ENCODE peak calls at places on chromosomes 1 and 21, in four cellular contexts. One of them, this sample, is unnamed.
A peak's percentile ranks its signal among the peaks of the same experiment; 100 is the strongest.

GRCh38 chr1:30405081-30405480 is 318.3 kb downstream of the MATN1 start:
- DNase-seq in Panc1: no peak
- DNase-seq in HCT116: no peak
- DNase-seq in dorsolateral prefrontal cortex: no peak
- DNase-seq in this sample: no peak

GRCh38 chr1:16043521-16043920 is at the start of gene CLCNKB:
- DNase-seq in Panc1: no peak
- DNase-seq in HCT116: no peak
- DNase-seq in dorsolateral prefrontal cortex: no peak
- DNase-seq in this sample: no peak

GRCh38 chr1:153460551-153460950 is at the start of gene S100A7:
- DNase-seq in Panc1: no peak
- DNase-seq in HCT116: no peak
- DNase-seq in dorsolateral prefrontal cortex: no peak
- DNase-seq in this sample: no peak

GRCh38 chr1:108570128-108570527 is 10.2 kb downstream of the EEIG2 start:
- DNase-seq in Panc1: no peak
- DNase-seq in HCT116: peak; percentile 15
- DNase-seq in dorsolateral prefrontal cortex: no peak
- DNase-seq in this sample: no peak

GRCh38 chr1:46587072-46587471 is 17.0 kb downstream of the MKNK1 start:
- DNase-seq in Panc1: no peak
- DNase-seq in HCT116: no peak
- DNase-seq in dorsolateral prefrontal cortex: no peak
- DNase-seq in this sample: no peak

GRCh38 chr1:230067871-230068814 is 1.1 kb downstream of the GALNT2 start:
- DNase-seq in Panc1: no peak
- DNase-seq in HCT116: no peak
- DNase-seq in dorsolateral prefrontal cortex: peak; percentile 26
- DNase-seq in this sample: no peak

GRCh38 chr1:54545916-54546635 is 2.0 kb upstream of the ACOT11 start:
- DNase-seq in Panc1: no peak
- DNase-seq in HCT116: no peak
- DNase-seq in dorsolateral prefrontal cortex: no peak
- DNase-seq in this sample: no peak

GRCh38 chr1:44723064-44723463 is 7.9 kb downstream of the RNU5D-1 start:
- DNase-seq in Panc1: no peak
- DNase-seq in HCT116: no peak
- DNase-seq in dorsolateral prefrontal cortex: no peak
- DNase-seq in this sample: no peak

GRCh38 chr1:1045129-1045528 is 25.2 kb downstream of the AGRN start:
- DNase-seq in Panc1: no peak
- DNase-seq in HCT116: no peak
- DNase-seq in dorsolateral prefrontal cortex: no peak
- DNase-seq in this sample: no peak

GRCh38 chr1:78081980-78082860 is 36.5 kb downstream of the GIPC2 start:
- DNase-seq in Panc1: no peak
- DNase-seq in HCT116: no peak
- DNase-seq in dorsolateral prefrontal cortex: no peak
- DNase-seq in this sample: no peak

GRCh38 chr1:159408862-159409400 is 23.1 kb upstream of the OR10J4 start:
- DNase-seq in Panc1: no peak
- DNase-seq in HCT116: no peak
- DNase-seq in dorsolateral prefrontal cortex: no peak
- DNase-seq in this sample: no peak

GRCh38 chr1:63622847-63623566 is 29.8 kb downstream of the PGM1 start:
- DNase-seq in Panc1: no peak
- DNase-seq in HCT116: no peak
- DNase-seq in dorsolateral prefrontal cortex: no peak
- DNase-seq in this sample: no peak

GRCh38 chr1:182890927-182891610 is 51.9 kb downstream of the DHX9 start:
- DNase-seq in Panc1: no peak
- DNase-seq in HCT116: no peak
- DNase-seq in dorsolateral prefrontal cortex: no peak
- DNase-seq in this sample: no peak

GRCh38 chr21:29307718-29308455 is 9.2 kb downstream of the BACH1 start:
- DNase-seq in Panc1: no peak
- DNase-seq in HCT116: no peak
- DNase-seq in dorsolateral prefrontal cortex: no peak
- DNase-seq in this sample: no peak

GRCh38 chr1:161200421-161200991 is 1.7 kb upstream of the ADAMTS4 start:
- DNase-seq in Panc1: no peak
- DNase-seq in HCT116: no peak
- DNase-seq in dorsolateral prefrontal cortex: peak; percentile 77
- DNase-seq in this sample: no peak

GRCh38 chr1:88727205-88727604 is 43.1 kb downstream of the PKN2 start:
- DNase-seq in Panc1: no peak
- DNase-seq in HCT116: no peak
- DNase-seq in dorsolateral prefrontal cortex: no peak
- DNase-seq in this sample: no peak

GRCh38 chr1:25890249-25891034 is 14.9 kb upstream of the PAQR7 start:
- DNase-seq in Panc1: peak; percentile 50
- DNase-seq in HCT116: peak; percentile 96
- DNase-seq in dorsolateral prefrontal cortex: no peak
- DNase-seq in this sample: no peak

GRCh38 chr1:25926731-25927496 is 20.7 kb upstream of the STMN1 start:
- DNase-seq in Panc1: no peak
- DNase-seq in HCT116: no peak
- DNase-seq in dorsolateral prefrontal cortex: peak; percentile 67
- DNase-seq in this sample: no peak

GRCh38 chr21:41663805-41664788 is 102.8 kb downstream of the RIPK4 start:
- DNase-seq in Panc1: no peak
- DNase-seq in HCT116: no peak
- DNase-seq in dorsolateral prefrontal cortex: no peak
- DNase-seq in this sample: no peak

GRCh38 chr1:244341455-244342450 is 110.0 kb downstream of the ADSS2 start:
- DNase-seq in Panc1: no peak
- DNase-seq in HCT116: no peak
- DNase-seq in dorsolateral prefrontal cortex: peak; percentile 48
- DNase-seq in this sample: no peak

GRCh38 chr21:36005018-36005417 is 55.3 kb downstream of the SETD4 start:
- DNase-seq in Panc1: no peak
- DNase-seq in HCT116: no peak
- DNase-seq in dorsolateral prefrontal cortex: no peak
- DNase-seq in this sample: no peak

GRCh38 chr1:179090522-179090921 is 8.7 kb downstream of the TOR3A start:
- DNase-seq in Panc1: no peak
- DNase-seq in HCT116: no peak
- DNase-seq in dorsolateral prefrontal cortex: peak; percentile 41
- DNase-seq in this sample: no peak

GRCh38 chr1:178310685-178311105 is 186.1 kb downstream of the CLEC20A start:
- DNase-seq in Panc1: no peak
- DNase-seq in HCT116: peak; percentile 64
- DNase-seq in dorsolateral prefrontal cortex: no peak
- DNase-seq in this sample: peak; percentile 66

GRCh38 chr1:23081376-23081775 is 62.1 kb downstream of the KDM1A start:
- DNase-seq in Panc1: no peak
- DNase-seq in HCT116: no peak
- DNase-seq in dorsolateral prefrontal cortex: no peak
- DNase-seq in this sample: no peak

GRCh38 chr1:166079276-166079675 is 87.5 kb downstream of the FAM78B start:
- DNase-seq in Panc1: no peak
- DNase-seq in HCT116: no peak
- DNase-seq in dorsolateral prefrontal cortex: no peak
- DNase-seq in this sample: no peak

GRCh38 chr1:223747838-223748335 is 35.5 kb downstream of the CAPN2 start:
- DNase-seq in Panc1: no peak
- DNase-seq in HCT116: no peak
- DNase-seq in dorsolateral prefrontal cortex: no peak
- DNase-seq in this sample: no peak

GRCh38 chr1:224273651-224274050 is 56.3 kb downstream of the NVL start:
- DNase-seq in Panc1: no peak
- DNase-seq in HCT116: no peak
- DNase-seq in dorsolateral prefrontal cortex: no peak
- DNase-seq in this sample: no peak

GRCh38 chr1:228282329-228283042 is 74.6 kb downstream of the OBSCN start:
- DNase-seq in Panc1: no peak
- DNase-seq in HCT116: no peak
- DNase-seq in dorsolateral prefrontal cortex: no peak
- DNase-seq in this sample: no peak

GRCh38 chr1:150813028-150813707 is 5.1 kb upstream of the CTSK start:
- DNase-seq in Panc1: peak; percentile 42
- DNase-seq in HCT116: peak; percentile 16
- DNase-seq in dorsolateral prefrontal cortex: peak; percentile 12
- DNase-seq in this sample: peak; percentile 53
- TF ChIP-seq CTCF in Panc1: peak; percentile 89
- TF ChIP-seq CTCF in HCT116: peak; percentile 62
- TF ChIP-seq CTCF in dorsolateral prefrontal cortex: peak; percentile 29
- TF ChIP-seq CTCF in this sample: peak; percentile 88

GRCh38 chr1:9262587-9262986 is 28.0 kb downstream of the H6PD start:
- DNase-seq in Panc1: no peak
- DNase-seq in HCT116: no peak
- DNase-seq in dorsolateral prefrontal cortex: no peak
- DNase-seq in this sample: no peak
- H3K4me3 ChIP-seq in Panc1: no peak overlapping the region
- H3K4me3 ChIP-seq in HCT116: no peak overlapping the region
- H3K4me3 ChIP-seq in dorsolateral prefrontal cortex: no peak overlapping the region
- H3K4me3 ChIP-seq in this sample: no peak overlapping the region

DNA sequence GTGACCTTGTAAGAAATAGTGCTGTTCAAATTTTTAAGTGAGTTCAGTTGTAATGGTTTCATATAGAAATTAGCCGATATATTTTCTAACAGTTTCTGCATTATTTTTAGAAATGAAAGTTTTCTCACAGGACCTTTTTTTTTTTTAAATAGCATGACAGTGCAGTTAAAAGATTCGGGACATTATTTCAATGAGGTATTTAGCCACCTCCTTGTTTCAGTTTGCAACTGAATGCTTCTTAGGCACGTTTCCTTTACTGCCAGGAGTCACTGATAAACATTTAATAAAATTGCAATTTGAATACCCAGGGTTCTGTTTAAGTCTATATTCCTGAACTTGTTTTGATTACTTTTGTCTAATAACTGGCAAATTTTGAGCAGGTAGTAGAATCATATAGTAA is 304.7 kb downstream of the TM2D1 start:
- DNase-seq in Panc1: no peak
- DNase-seq in HCT116: no peak
- DNase-seq in dorsolateral prefrontal cortex: no peak
- DNase-seq in this sample: no peak
- TF ChIP-seq CTCF in Panc1: no peak
- TF ChIP-seq CTCF in HCT116: no peak
- TF ChIP-seq CTCF in dorsolateral prefrontal cortex: no peak
- TF ChIP-seq CTCF in this sample: no peak

DNA sequence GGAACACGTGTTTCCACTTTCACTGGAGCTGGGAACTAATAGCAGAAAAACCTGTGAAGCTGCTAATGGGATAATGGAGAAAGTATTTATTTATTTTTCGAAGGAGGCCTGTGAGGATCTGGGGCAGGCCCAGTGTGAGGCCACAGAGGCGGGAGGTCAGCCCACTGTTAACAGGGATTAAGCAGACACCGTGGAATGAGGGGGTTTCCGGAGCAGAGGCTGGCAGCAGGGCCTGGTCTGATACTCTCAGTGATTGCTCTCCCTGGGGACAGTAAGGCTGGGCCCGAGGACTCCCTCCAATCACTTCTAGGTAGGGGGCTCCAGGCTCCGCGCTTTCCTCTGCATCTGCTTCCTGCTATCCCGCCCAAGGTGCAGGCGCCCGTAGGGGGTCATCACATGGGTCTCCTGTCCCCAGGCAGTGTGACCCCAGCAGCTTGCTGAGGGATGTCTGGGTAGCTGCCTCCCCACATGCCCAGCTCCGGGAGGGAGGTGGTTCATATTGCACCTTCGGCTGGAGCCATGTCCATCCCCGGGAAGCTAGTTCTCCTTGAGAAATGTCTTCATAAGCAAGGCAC is 28.8 kb upstream of the CDCA8 start:
- DNase-seq in Panc1: no peak
- DNase-seq in HCT116: no peak
- DNase-seq in dorsolateral prefrontal cortex: no peak
- DNase-seq in this sample: no peak
- H3K4me3 ChIP-seq in Panc1: no peak overlapping the region
- H3K4me3 ChIP-seq in HCT116: no peak overlapping the region
- H3K4me3 ChIP-seq in dorsolateral prefrontal cortex: no peak overlapping the region
- H3K4me3 ChIP-seq in this sample: no peak overlapping the region

DNA sequence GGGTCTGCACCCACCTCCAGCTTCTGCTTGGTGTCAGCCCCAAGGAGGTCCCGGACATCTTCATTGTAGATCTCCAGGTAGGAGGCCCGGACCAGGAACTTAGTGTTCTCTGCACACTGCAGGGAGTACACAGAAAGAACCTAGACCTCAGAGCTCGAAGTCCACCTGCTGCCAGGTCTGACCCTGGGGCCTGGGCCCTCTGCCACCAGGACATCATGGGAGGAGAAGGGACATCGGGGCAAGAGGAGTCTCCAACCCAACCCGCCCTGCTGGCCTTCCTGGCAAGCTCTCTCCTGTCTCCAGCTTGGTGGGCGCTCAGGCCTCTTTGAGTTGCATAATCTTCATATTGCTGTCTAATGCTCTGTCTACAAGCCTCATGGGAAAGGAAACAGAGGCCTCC is 4.4 kb downstream of the KIF17 start:
- DNase-seq in Panc1: no peak
- DNase-seq in HCT116: no peak
- DNase-seq in dorsolateral prefrontal cortex: no peak
- DNase-seq in this sample: no peak
- TF ChIP-seq CTCF in Panc1: no peak
- TF ChIP-seq CTCF in HCT116: no peak
- TF ChIP-seq CTCF in dorsolateral prefrontal cortex: no peak
- TF ChIP-seq CTCF in this sample: no peak

DNA sequence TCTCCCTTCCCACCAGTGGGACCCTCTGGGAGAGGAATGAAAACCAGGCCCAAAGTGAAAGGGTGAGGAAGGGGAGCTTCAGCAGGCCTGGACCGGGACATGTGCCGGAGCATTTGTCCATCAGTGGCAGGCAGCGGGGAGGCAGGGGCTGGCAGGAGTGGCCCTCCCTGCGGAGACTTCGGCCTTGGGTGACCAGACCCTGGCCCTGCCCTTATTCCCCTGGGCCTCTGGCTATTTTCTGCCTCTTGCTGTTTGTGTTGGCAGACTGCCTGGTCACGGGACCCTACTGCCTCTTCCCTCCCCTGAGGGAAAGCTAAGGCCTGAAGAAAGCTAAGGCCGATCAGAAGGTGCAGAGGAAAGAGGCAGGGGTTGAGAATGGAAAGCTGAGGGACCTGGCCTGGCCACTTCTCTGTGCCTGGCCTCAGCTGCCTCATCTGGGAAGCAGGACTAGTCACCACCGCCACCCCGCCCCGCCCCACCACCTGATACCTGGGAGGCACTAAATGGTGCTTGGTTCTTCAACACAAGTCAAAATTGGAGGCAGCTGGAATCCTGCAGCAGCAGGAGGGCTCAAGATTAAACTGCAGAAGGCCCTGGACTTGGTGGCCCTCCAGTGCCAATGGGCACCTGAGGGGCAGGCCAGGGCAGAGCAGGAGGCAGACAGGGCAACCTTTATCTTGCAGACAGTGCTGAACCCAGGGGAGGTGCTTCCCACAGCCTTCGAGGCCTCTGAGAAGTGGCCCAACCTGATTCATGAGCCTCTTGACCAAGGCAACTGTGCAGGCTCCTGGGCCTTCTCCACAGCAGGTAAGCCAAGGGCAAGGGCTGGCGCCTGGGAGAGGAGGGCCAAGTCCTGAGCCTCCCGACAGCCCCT is 7.9 kb downstream of the TINAGL1 start:
- DNase-seq in Panc1: no peak
- DNase-seq in HCT116: no peak
- DNase-seq in dorsolateral prefrontal cortex: no peak
- DNase-seq in this sample: no peak
- H3K4me3 ChIP-seq in Panc1: no peak overlapping the region
- H3K4me3 ChIP-seq in HCT116: no peak overlapping the region
- H3K4me3 ChIP-seq in dorsolateral prefrontal cortex: no peak overlapping the region
- H3K4me3 ChIP-seq in this sample: no peak overlapping the region

GRCh38 chr21:23152130-23152529 is 2153.9 kb downstream of the NCAM2 start:
- DNase-seq in Panc1: no peak
- DNase-seq in HCT116: no peak
- DNase-seq in dorsolateral prefrontal cortex: no peak
- DNase-seq in this sample: no peak
- TF ChIP-seq CTCF in Panc1: no peak
- TF ChIP-seq CTCF in HCT116: no peak
- TF ChIP-seq CTCF in dorsolateral prefrontal cortex: no peak
- TF ChIP-seq CTCF in this sample: no peak